ENCODE peak calls at places on chromosomes 7 and 10, in five cellular contexts. Z is HepG2, G is sigmoid colon, O is tibial nerve, L is A549. E is an unnamed sample.

GRCh38 chr10:5325076-5325475 is 39.7 kb upstream of the UCN3 start:
- DNase-seq in Z (no peak), O (no peak), G (no peak), L (no peak), E (no peak)

GRCh38 chr7:105808703-105809590 is 67.5 kb downstream of the ATXN7L1 start:
- DNase-seq in Z (no peak), O (no peak), G (no peak), L (no peak), E (peak)

GRCh38 chr7:72710983-72711382 is 117.0 kb downstream of the TYW1B start:
- DNase-seq in O (no peak), G (no peak), L (no peak), Z (no peak), E (no peak)

GRCh38 chr7:73966941-73967831 is 60.8 kb upstream of the ELN start:
- DNase-seq in Z (no peak), L (no peak), G (no peak), O (no peak), E (no peak)

GRCh38 chr7:12557282-12557681 is 13.2 kb upstream of the SCIN start:
- DNase-seq in G (no peak), L (no peak), Z (no peak), O (no peak), E (no peak)

GRCh38 chr10:3978174-3978573 is 193.2 kb upstream of the KLF6 start:
- DNase-seq in O (no peak), Z (no peak), L (no peak), G (no peak), E (no peak)

GRCh38 chr7:151796091-151796870 is 80.6 kb downstream of the PRKAG2 start:
- DNase-seq in Z (no peak), L (peak), G (peak), O (no peak), E (peak)

GRCh38 chr10:73625004-73625883 is 16.0 kb downstream of the MYOZ1 start:
- DNase-seq in O (no peak), L (peak), G (peak), Z (no peak), E (no peak)

GRCh38 chr10:11424456-11425287 is 186.8 kb downstream of the USP6NL start:
- DNase-seq in Z (peak), O (peak), G (no peak), L (peak), E (peak)

GRCh38 chr10:57917019-57917418 is 350.7 kb downstream of the IPMK start:
- DNase-seq in Z (no peak), O (no peak), G (no peak), L (no peak), E (no peak)

GRCh38 chr10:110103921-110104461 is 96.2 kb downstream of the ADD3 start:
- DNase-seq in Z (no peak), L (no peak), O (no peak), G (no peak), E (no peak)

GRCh38 chr7:27576360-27576944 is 86.2 kb downstream of the HIBADH start:
- DNase-seq in G (no peak), Z (peak), L (peak), O (peak), E (no peak)

GRCh38 chr10:34576789-34577188 is 238.3 kb downstream of the PARD3 start:
- DNase-seq in Z (no peak), O (no peak), G (no peak), L (no peak), E (no peak)
- TF ChIP-seq EP300 in Z (no peak), O (no peak), G (no peak), L (no peak), E (no peak)

GRCh38 chr7:130393799-130394411 is 13.6 kb downstream of the CPA1 start:
- DNase-seq in L (no peak), Z (no peak), G (no peak), O (no peak), E (no peak)
- TF ChIP-seq CTCF in L (no peak), Z (no peak), G (no peak), O (no peak), E (no peak)

DNA sequence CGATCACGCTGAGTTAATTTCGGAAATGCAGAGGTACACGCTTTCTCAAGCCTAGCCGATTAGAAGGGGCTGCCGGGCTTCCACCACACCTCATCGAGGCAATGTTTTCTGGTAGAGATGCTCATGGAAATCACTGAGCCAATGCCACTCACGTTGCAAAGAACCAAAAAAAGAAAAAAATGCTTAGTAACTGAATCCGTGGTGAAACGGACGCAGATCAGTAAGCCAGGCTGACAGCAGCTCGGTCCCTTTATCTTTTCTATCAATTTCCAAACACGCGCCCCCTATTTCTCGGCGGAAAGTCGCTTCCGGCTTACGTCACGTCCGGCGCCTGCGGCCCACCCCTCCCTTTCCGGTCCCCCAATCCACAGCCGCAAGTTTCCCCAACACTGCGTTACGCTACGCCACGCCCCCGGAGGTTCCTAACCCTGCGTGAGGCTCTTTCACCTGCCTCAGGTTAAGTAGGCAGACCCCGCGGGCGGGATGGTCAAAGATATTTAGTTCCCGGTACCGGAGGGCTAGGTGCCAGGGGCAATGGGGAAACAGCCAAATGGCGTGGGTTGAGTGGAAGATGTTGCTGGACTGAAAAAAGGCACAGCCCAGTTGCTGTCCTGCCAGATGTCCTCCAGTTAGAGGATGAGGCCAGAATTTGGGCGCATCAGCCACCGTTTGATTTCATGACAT is at the start of gene NSUN6:
- DNase-seq in L (peak), G (peak), Z (peak), O (peak), E (peak)
- TF ChIP-seq POLR2A in L (peak), G (peak), Z (peak), O (peak), E (no peak)

DNA sequence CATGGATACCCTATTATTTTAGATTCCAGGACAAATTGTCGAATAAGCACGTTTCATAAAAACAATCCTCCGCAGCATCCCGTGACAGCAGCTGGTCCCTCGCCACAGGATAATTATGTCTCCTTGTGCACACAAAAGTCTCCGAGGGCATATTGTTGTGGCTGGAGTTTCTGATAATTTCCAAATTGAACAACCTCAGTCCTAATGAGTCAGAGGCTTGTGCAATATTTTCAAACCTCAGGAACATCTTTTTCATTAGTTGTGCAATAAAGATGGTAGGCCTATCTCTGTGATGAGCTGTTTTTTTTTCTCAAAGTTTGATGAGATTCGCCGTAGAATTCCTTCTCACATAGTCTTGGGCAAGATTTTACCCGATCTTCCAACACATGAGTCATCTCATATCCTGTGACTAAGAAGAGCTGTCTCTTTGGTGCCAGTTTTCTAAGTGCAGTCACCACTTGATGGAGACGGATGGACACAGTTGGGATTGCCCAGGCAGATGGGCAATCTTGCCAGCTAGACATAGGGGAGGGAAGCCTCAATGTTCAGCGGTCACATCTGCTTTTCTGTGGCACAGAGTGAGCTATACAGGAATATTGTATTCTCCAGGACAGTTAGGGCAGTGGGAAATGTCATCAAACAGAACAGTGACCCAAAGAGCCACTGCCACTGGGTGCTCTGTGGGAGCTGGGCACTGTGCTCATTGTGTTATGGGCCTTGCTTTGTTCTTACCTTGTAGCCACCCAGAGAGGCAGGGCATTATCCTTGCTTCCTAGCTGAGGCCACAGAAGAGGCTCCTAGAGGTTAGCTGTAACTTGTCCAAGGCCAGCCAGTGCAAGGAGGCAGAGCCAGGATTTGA is 7.8 kb downstream of the HTRA1 start:
- DNase-seq in Z (peak), G (no peak), O (peak), L (peak), E (no peak)
- TF ChIP-seq EP300 in Z (no peak), G (no peak), O (peak), L (peak), E (no peak)

GRCh38 chr10:108567899-108568752 is 1355.2 kb downstream of the XPNPEP1 start:
- DNase-seq in O (no peak), G (no peak), L (no peak), Z (no peak), E (no peak)
- TF ChIP-seq CTCF in O (no peak), G (no peak), L (no peak), Z (no peak), E (no peak)

E was measured in stomach.